ENCODE peak calls at places on chromosomes 4 and X, in four cellular contexts. I is K562, X is H1, Z is GM12878. C is an unnamed sample.

GRCh38 chr4:76459291-76459723 is 24.3 kb downstream of the SHROOM3 start:
- DNase-seq in I (peak), X (no peak), Z (no peak), C (no peak)

GRCh38 chr4:46389301-46389761 is 597 bp downstream of the GABRA2 start:
- DNase-seq in I (no peak), X (peak), Z (no peak), C (peak)

GRCh38 chr4:150348079-150348478 is 233.9 kb upstream of the MAB21L2 start:
- DNase-seq in I (no peak), X (no peak), Z (no peak), C (no peak)

GRCh38 chr4:42339935-42340406 is 57.3 kb upstream of the SHISA3 start:
- DNase-seq in I (no peak), X (no peak), Z (no peak), C (no peak)

GRCh38 chrX:34528081-34528480 is 129.0 kb downstream of the TMEM47 start:
- DNase-seq in I (no peak), X (no peak), Z (no peak), C (no peak)

GRCh38 chr4:140059159-140059558 is 94.8 kb downstream of the MAML3 start:
- DNase-seq in I (no peak), X (no peak), Z (no peak), C (no peak)

GRCh38 chrX:43836435-43837184 is 45.6 kb downstream of the MAOB start:
- DNase-seq in I (peak), X (no peak), Z (no peak), C (peak)

GRCh38 chrX:119041175-119041574 is 31.6 kb upstream of the CT47C1 start:
- DNase-seq in I (peak), X (no peak), Z (no peak), C (peak)

GRCh38 chrX:123909498-123909897 is 49.6 kb downstream of the XIAP start:
- DNase-seq in I (no peak), X (no peak), Z (no peak), C (no peak)

GRCh38 chrX:12779534-12779933 is 11.7 kb upstream of the PRPS2 start:
- DNase-seq in I (no peak), X (no peak), Z (no peak), C (peak)

GRCh38 chr4:42995343-42995944 is 102.9 kb downstream of the GRXCR1 start:
- DNase-seq in I (peak), X (no peak), Z (no peak), C (peak)

GRCh38 chr4:40334591-40335507 is at the start of gene CHRNA9:
- DNase-seq in I (no peak), X (peak), Z (no peak), C (no peak)

GRCh38 chr4:100076753-100077152 is 113.5 kb downstream of the DDIT4L start:
- DNase-seq in I (no peak), X (no peak), Z (no peak), C (no peak)

GRCh38 chr4:126758493-126758892 is 874.3 kb upstream of the INTU start:
- DNase-seq in I (no peak), X (no peak), Z (no peak), C (no peak)

GRCh38 chr4:168717852-168718251 is 221.0 kb downstream of the PALLD start:
- DNase-seq in I (no peak), X (no peak), Z (no peak), C (no peak)

GRCh38 chrX:27599928-27600327 is 9.8 kb downstream of the DCAF8L2 start:
- DNase-seq in I (no peak), X (no peak), Z (no peak), C (peak)

GRCh38 chrX:103789004-103789403 is 12.4 kb downstream of the PLP1 start:
- DNase-seq in I (no peak), X (no peak), Z (no peak), C (no peak)

GRCh38 chrX:86133761-86134160 is 14.5 kb upstream of the DACH2 start:
- DNase-seq in I (no peak), X (no peak), Z (no peak), C (no peak)

GRCh38 chr4:140300271-140300970 is 73.0 kb upstream of the SCOC start:
- DNase-seq in I (no peak), X (peak), Z (no peak), C (no peak)

GRCh38 chr4:88841635-88842034 is 144.0 kb upstream of the NAP1L5 start:
- DNase-seq in I (no peak), X (no peak), Z (no peak), C (no peak)

GRCh38 chr4:139167774-139168444 is 9.1 kb downstream of the ELF2 start:
- DNase-seq in I (peak), X (no peak), Z (no peak), C (peak)

GRCh38 chr4:149719806-149720205 is 95.8 kb downstream of the IQCM start:
- DNase-seq in I (no peak), X (no peak), Z (no peak), C (no peak)

GRCh38 chrX:134246282-134246681 is 9.3 kb downstream of the CCDC160 start:
- DNase-seq in I (no peak), X (no peak), Z (no peak), C (no peak)

GRCh38 chr4:47876784-47877183 is 37.6 kb downstream of the NFXL1 start:
- DNase-seq in I (no peak), X (no peak), Z (no peak), C (peak)

GRCh38 chrX:124217289-124218251 is 114.9 kb upstream of the TEX13D start:
- DNase-seq in I (no peak), X (no peak), Z (no peak), C (peak)

GRCh38 chr4:98516441-98517323 is 141.7 kb downstream of the TSPAN5 start:
- DNase-seq in I (no peak), X (no peak), Z (no peak), C (no peak)

GRCh38 chrX:2547746-2548145 is 47.0 kb upstream of the DHRSX start:
- DNase-seq in I (no peak), X (no peak), Z (no peak), C (no peak)
- TF ChIP-seq BRCA1 in I (no peak), X (no peak), Z (no peak), C (no peak)

DNA sequence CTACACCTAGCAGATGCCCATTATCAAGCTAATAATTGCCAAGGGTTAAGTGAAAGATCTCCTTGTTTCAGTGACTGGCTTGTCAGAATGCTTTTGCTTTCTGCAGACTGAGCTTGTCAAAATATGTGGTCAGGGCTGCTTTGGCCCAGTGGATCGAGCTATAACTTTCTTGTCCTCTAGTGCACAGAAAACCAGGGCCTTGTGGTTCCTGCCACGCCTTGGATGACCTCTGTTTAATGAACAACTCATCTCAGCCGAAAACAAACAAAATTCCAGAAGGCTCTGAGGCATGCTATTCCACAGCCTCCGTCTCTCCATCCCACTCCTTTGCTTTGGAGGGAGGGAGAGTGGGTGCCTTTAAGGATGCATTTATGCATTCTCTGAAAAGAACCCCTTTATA is 11.3 kb downstream of the EVC start:
- DNase-seq in I (no peak), X (no peak), Z (no peak), C (peak)
- TF ChIP-seq BRCA1 in I (no peak), X (no peak), Z (no peak), C (no peak)

GRCh38 chrX:115571712-115572111 is 10.7 kb downstream of the PLS3 start:
- DNase-seq in I (no peak), X (no peak), Z (no peak), C (no peak)
- TF ChIP-seq BRCA1 in I (no peak), X (no peak), Z (no peak), C (no peak)

GRCh38 chrX:20265726-20266681 is 705 bp downstream of the RPS6KA3 start:
- DNase-seq in I (peak), X (peak), Z (no peak), C (no peak)
- TF ChIP-seq BRCA1 in I (no peak), X (no peak), Z (no peak), C (no peak)

GRCh38 chr4:183837222-183837621 is 67.9 kb upstream of the STOX2 start:
- DNase-seq in I (no peak), X (no peak), Z (no peak), C (no peak)

GRCh38 chr4:183842134-183842838 is 62.8 kb upstream of the STOX2 start:
- DNase-seq in I (no peak), X (no peak), Z (no peak), C (no peak)

GRCh38 chr4:183841001-183841400 is 64.1 kb upstream of the STOX2 start:
- DNase-seq in I (no peak), X (no peak), Z (no peak), C (no peak)

GRCh38 chr4:183840311-183840710 is 64.8 kb upstream of the STOX2 start:
- DNase-seq in I (peak), X (peak), Z (peak), C (peak)

GRCh38 chr4:183838987-183839712 is 66.0 kb upstream of the STOX2 start:
- DNase-seq in I (no peak), X (no peak), Z (no peak), C (no peak)
- TF ChIP-seq BRCA1 in I (no peak), X (no peak), Z (no peak), C (no peak)

DNA sequence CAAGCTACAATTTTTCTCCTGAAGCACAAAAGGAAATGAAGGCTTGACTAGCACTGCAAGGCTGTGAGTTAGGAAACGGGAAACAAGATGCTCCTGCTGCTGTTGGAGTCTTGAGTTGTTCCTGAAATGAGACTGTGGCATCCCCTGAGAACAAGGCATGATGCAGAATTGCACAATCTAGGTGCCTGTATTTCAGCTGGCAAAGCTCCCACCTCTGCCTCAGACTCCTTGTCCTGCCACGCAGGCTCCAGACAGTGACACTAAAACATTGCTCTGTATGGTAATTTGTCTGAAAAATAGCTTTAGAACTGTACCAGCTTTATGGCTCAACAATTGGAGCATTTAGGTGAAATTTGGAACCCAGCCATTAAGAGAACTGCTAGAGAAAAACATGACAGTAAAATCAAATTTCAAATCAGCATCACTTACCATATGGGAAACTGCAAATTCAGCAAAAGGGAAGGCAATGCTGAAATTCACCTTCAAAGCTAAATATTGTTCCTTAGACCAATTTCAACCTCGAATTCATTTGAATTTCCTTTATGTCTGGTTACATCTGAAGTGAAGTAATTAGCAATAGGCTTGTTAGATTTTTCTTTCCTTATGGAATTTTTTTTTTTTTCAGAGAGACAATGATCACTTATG is 103.4 kb downstream of the MFAP3L start:
- DNase-seq in I (no peak), X (no peak), Z (no peak), C (no peak)
- TF ChIP-seq BRCA1 in I (no peak), X (no peak), Z (no peak), C (no peak)